ENCODE peak calls at places on chromosomes 13 and 19, in eight cellular contexts. Q, N, V, E, J, S, P and F are unnamed samples.

GRCh38 chr13:40508112-40508511 is 158.3 kb downstream of the FOXO1 start:
- DNase-seq in J (peak; percentile 85), P (no peak), Q (no peak), N (peak; percentile 90), E (peak; percentile 28), V (no peak), S (no peak), F (no peak)

GRCh38 chr19:33604651-33605050 is 17.1 kb upstream of the CHST8 start:
- DNase-seq in V (no peak), Q (no peak), N (no peak), S (no peak), P (no peak), J (no peak), E (no peak), F (no peak)

GRCh38 chr19:15368051-15368632 is 11.4 kb downstream of the AKAP8 start:
- DNase-seq in J (no peak), P (no peak), S (no peak), E (no peak), N (no peak), V (no peak), Q (no peak), F (no peak)

GRCh38 chr19:36030264-36031148 is 2.2 kb downstream of the CLIP3 start:
- DNase-seq in S (no peak), E (no peak), Q (no peak), N (peak; percentile 51), J (peak; percentile 37), V (no peak), P (no peak), F (no peak)

GRCh38 chr13:77016241-77016812 is 10.6 kb downstream of the FBXL3 start:
- DNase-seq in V (no peak), J (no peak), P (no peak), N (no peak), Q (no peak), S (no peak), E (no peak), F (no peak)

GRCh38 chr13:113187263-113187669 is 21.2 kb downstream of the PCID2 start:
- DNase-seq in E (peak; percentile 97), S (no peak), Q (peak; percentile 87), P (no peak), J (peak; percentile 100), N (peak; percentile 99), V (no peak), F (no peak)

GRCh38 chr13:97843201-97843600 is 110.3 kb upstream of the IPO5 start:
- DNase-seq in V (no peak), N (no peak), P (no peak), J (no peak), S (no peak), E (no peak), Q (no peak), F (no peak)

GRCh38 chr19:18203408-18203862 is 407 bp downstream of the RAB3A start:
- DNase-seq in S (no peak), J (no peak), P (peak; percentile 60), N (peak; percentile 20), V (peak; percentile 32), E (no peak), Q (peak; percentile 51), F (no peak)

GRCh38 chr13:100129605-100130004 is 40.7 kb downstream of the PCCA start:
- DNase-seq in P (no peak), S (no peak), N (peak; percentile 18), Q (no peak), E (no peak), V (no peak), J (no peak), F (peak; percentile 16)

GRCh38 chr13:30895773-30896172 is 10.3 kb upstream of the MEDAG start:
- DNase-seq in S (no peak), E (peak; percentile 61), Q (peak; percentile 52), V (no peak), J (peak; percentile 94), P (no peak), N (peak; percentile 96), F (no peak)

GRCh38 chr13:27171244-27171829 is at the start of gene USP12:
- DNase-seq in V (peak; percentile 11), N (peak; percentile 36), J (no peak), S (no peak), P (peak; percentile 63), Q (peak; percentile 37), E (no peak), F (no peak)

GRCh38 chr19:1752009-1752756 is 1.1 kb upstream of the ONECUT3 start:
- DNase-seq in J (no peak), P (peak; percentile 65), S (no peak), Q (no peak), V (no peak), N (no peak), E (no peak), F (no peak)

GRCh38 chr13:80196756-80197155 is 144.2 kb downstream of the SPRY2 start:
- DNase-seq in S (no peak), N (no peak), J (no peak), V (no peak), E (peak; percentile 2), P (no peak), Q (no peak), F (no peak)

GRCh38 chr13:30715357-30715756 is 20.0 kb upstream of the ALOX5AP start:
- DNase-seq in E (no peak), J (no peak), N (no peak), S (no peak), V (no peak), Q (no peak), P (no peak), F (no peak)

GRCh38 chr13:29583073-29583785 is 12.3 kb downstream of the SLC7A1 start:
- DNase-seq in J (peak; percentile 37), P (no peak), S (no peak), N (no peak), Q (no peak), V (no peak), E (no peak), F (no peak)

GRCh38 chr13:109655206-109655600 is 131.2 kb downstream of the IRS2 start:
- DNase-seq in E (no peak), N (peak; percentile 85), V (no peak), J (no peak), S (no peak), P (no peak), Q (no peak), F (no peak)

GRCh38 chr19:5150331-5150901 is 181.5 kb downstream of the KDM4B start:
- DNase-seq in Q (no peak), E (no peak), S (no peak), V (no peak), J (no peak), N (no peak), P (no peak), F (no peak)

GRCh38 chr13:61833228-61833627 is 417.6 kb upstream of the PCDH20 start:
- DNase-seq in Q (no peak), N (no peak), E (no peak), P (no peak), J (no peak), S (no peak), V (no peak), F (no peak)

GRCh38 chr19:34364830-34365462 is at the start of gene GPI:
- DNase-seq in V (peak; percentile 58), Q (peak; percentile 68), J (peak; percentile 22), E (no peak), S (peak; percentile 59), P (peak; percentile 76), N (peak; percentile 51), F (no peak)

GRCh38 chr19:39709026-39709872 is 5.0 kb downstream of the LGALS14 start:
- DNase-seq in E (no peak), S (no peak), N (no peak), Q (no peak), J (no peak), V (no peak), P (no peak), F (no peak)

GRCh38 chr13:40221460-40222201 is 444.8 kb downstream of the FOXO1 start:
- DNase-seq in P (no peak), S (no peak), Q (no peak), V (no peak), N (peak; percentile 81), J (peak; percentile 38), E (no peak), F (no peak)

GRCh38 chr13:99657848-99658265 is 156.6 kb downstream of the TM9SF2 start:
- DNase-seq in Q (peak; percentile 31), V (no peak), P (no peak), S (no peak), J (peak; percentile 5), E (no peak), N (peak; percentile 31), F (no peak)

GRCh38 chr13:50531917-50532899 is 311.3 kb downstream of the DLEU7 start:
- DNase-seq in P (peak; percentile 31), V (no peak), N (peak; percentile 67), Q (no peak), J (peak; percentile 78), E (no peak), S (no peak), F (no peak)

GRCh38 chr13:113023217-113023597 is 54.2 kb downstream of the MCF2L start:
- DNase-seq in Q (peak; percentile 36), N (peak; percentile 61), V (no peak), E (no peak), J (peak; percentile 32), P (no peak), S (no peak), F (no peak)

GRCh38 chr19:46714523-46715106 is 2.3 kb downstream of the PRKD2 start:
- DNase-seq in J (no peak), V (no peak), P (peak; percentile 87), Q (no peak), S (no peak), N (no peak), E (no peak), F (peak; percentile 61)

GRCh38 chr19:3034845-3035541 is 5.9 kb upstream of the TLE2 start:
- DNase-seq in S (no peak), E (no peak), Q (no peak), V (peak; percentile 26), J (peak; percentile 55), P (peak; percentile 62), N (peak; percentile 70), F (no peak)